ENCODE peak calls at places on chromosomes 5 and 9, in nine cellular contexts. E, G, B, Y, N, H, S, D and J are unnamed samples.

GRCh38 chr9:137168907-137169763 is 716 bp downstream of the LRRC26 start:
- DNase-seq in E (no peak), G (no peak), B (no peak), Y (no peak), N (peak), H (no peak), S (no peak), D (no peak), J (no peak)

GRCh38 chr5:131198625-131199024 is 27.9 kb downstream of the LYRM7 start:
- DNase-seq in E (no peak), G (no peak), B (no peak), Y (no peak), N (no peak), H (no peak), S (no peak), D (no peak), J (no peak)

GRCh38 chr5:109653840-109654239 is 35.9 kb upstream of the MAN2A1 start:
- DNase-seq in E (no peak), G (no peak), B (no peak), Y (no peak), N (no peak), H (no peak), S (no peak), D (no peak), J (no peak)

GRCh38 chr5:149799119-149799623 is 69.1 kb downstream of the PPARGC1B start:
- DNase-seq in E (peak), G (no peak), B (no peak), Y (peak), N (no peak), H (no peak), S (no peak), D (peak), J (peak)

GRCh38 chr5:95555553-95555952 is 652 bp downstream of the ARSK start:
- DNase-seq in E (no peak), G (no peak), B (peak), Y (no peak), N (no peak), H (no peak), S (no peak), D (no peak), J (no peak)

GRCh38 chr9:136570916-136571315 is 25.1 kb upstream of the NOTCH1 start:
- DNase-seq in E (no peak), G (no peak), B (no peak), Y (no peak), N (no peak), H (no peak), S (peak), D (no peak), J (peak)

GRCh38 chr5:5666076-5666365 is 243.5 kb downstream of the ICE1 start:
- DNase-seq in E (no peak), G (no peak), B (no peak), Y (no peak), N (no peak), H (no peak), S (no peak), D (no peak), J (no peak)

GRCh38 chr9:95815153-95815552 is 60.3 kb upstream of the ERCC6L2 start:
- DNase-seq in E (no peak), G (no peak), B (no peak), Y (no peak), N (no peak), H (no peak), S (no peak), D (peak), J (no peak)

GRCh38 chr9:33101104-33101951 is 24.9 kb upstream of the SMU1 start:
- DNase-seq in E (peak), G (no peak), B (no peak), Y (no peak), N (no peak), H (no peak), S (no peak), D (no peak), J (no peak)

GRCh38 chr9:121282309-121283071 is 14.5 kb downstream of the GSN start:
- DNase-seq in E (no peak), G (peak), B (no peak), Y (peak), N (no peak), H (no peak), S (peak), D (peak), J (peak)

GRCh38 chr5:159208508-159209437 is 580 bp downstream of the RNF145 start:
- DNase-seq in E (peak), G (no peak), B (peak), Y (peak), N (peak), H (peak), S (peak), D (peak), J (peak)

GRCh38 chr5:175021886-175022285 is 297.5 kb downstream of the MSX2 start:
- DNase-seq in E (no peak), G (no peak), B (no peak), Y (no peak), N (no peak), H (no peak), S (no peak), D (no peak), J (no peak)

GRCh38 chr9:130172161-130172857 is at the start of gene NCS1:
- DNase-seq in E (peak), G (no peak), B (no peak), Y (peak), N (peak), H (peak), S (peak), D (peak), J (peak)

GRCh38 chr5:169599451-169599850 is 15.9 kb downstream of the SPDL1 start:
- DNase-seq in E (no peak), G (no peak), B (no peak), Y (no peak), N (no peak), H (no peak), S (no peak), D (no peak), J (no peak)

GRCh38 chr5:139417214-139417613 is 13.3 kb upstream of the SPATA24 start:
- DNase-seq in E (no peak), G (no peak), B (no peak), Y (no peak), N (no peak), H (no peak), S (no peak), D (no peak), J (peak)

GRCh38 chr5:158522001-158522400 is 577.7 kb downstream of the EBF1 start:
- DNase-seq in E (no peak), G (no peak), B (no peak), Y (no peak), N (no peak), H (no peak), S (no peak), D (no peak), J (no peak)

GRCh38 chr5:112192886-112193285 is 226.2 kb downstream of the EPB41L4A start:
- DNase-seq in E (no peak), G (no peak), B (no peak), Y (no peak), N (no peak), H (no peak), S (no peak), D (no peak), J (no peak)

GRCh38 chr5:178378527-178379484 is 146.2 kb upstream of the PHYKPL start:
- DNase-seq in E (no peak), G (no peak), B (no peak), Y (no peak), N (no peak), H (no peak), S (peak), D (no peak), J (no peak)

GRCh38 chr9:109033941-109034700 is 20.8 kb upstream of the CTNNAL1 start:
- DNase-seq in E (no peak), G (no peak), B (no peak), Y (no peak), N (no peak), H (no peak), S (no peak), D (no peak), J (no peak)

GRCh38 chr5:128693779-128694178 is 155.7 kb upstream of the FBN2 start:
- DNase-seq in E (no peak), G (no peak), B (no peak), Y (no peak), N (no peak), H (no peak), S (no peak), D (no peak), J (no peak)

GRCh38 chr9:88390371-88390990 is 2.2 kb downstream of the SPIN1 start:
- DNase-seq in E (no peak), G (no peak), B (no peak), Y (no peak), N (no peak), H (no peak), S (no peak), D (no peak), J (no peak)

GRCh38 chr9:124392254-124392653 is 23.0 kb downstream of the PSMB7 start:
- DNase-seq in E (no peak), G (no peak), B (no peak), Y (no peak), N (no peak), H (no peak), S (peak), D (no peak), J (peak)

GRCh38 chr9:4143951-4144717 is 155.7 kb downstream of the GLIS3 start:
- DNase-seq in E (no peak), G (no peak), B (no peak), Y (no peak), N (peak), H (no peak), S (no peak), D (no peak), J (no peak)

GRCh38 chr5:85140471-85140870 is 755.8 kb upstream of the EDIL3 start:
- DNase-seq in E (no peak), G (no peak), B (no peak), Y (no peak), N (no peak), H (no peak), S (no peak), D (no peak), J (no peak)

GRCh38 chr5:59793000-59793399 is 100.5 kb downstream of the PDE4D start:
- DNase-seq in E (no peak), G (peak), B (no peak), Y (peak), N (no peak), H (no peak), S (peak), D (peak), J (peak)

GRCh38 chr5:36442796-36443195 is 141.1 kb upstream of the RANBP3L start:
- DNase-seq in E (no peak), G (no peak), B (no peak), Y (no peak), N (no peak), H (no peak), S (no peak), D (no peak), J (no peak)

GRCh38 chr5:32195265-32195664 is 21.1 kb upstream of the GOLPH3 start:
- DNase-seq in E (no peak), G (no peak), B (no peak), Y (no peak), N (no peak), H (no peak), S (no peak), D (no peak), J (no peak)
- H3K27ac ChIP-seq in E (no peak), G (no peak), B (no peak), Y (no peak), N (no peak), H (no peak), S (no peak), D (no peak), J (no peak)

GRCh38 chr5:14829396-14829795 is 42.2 kb downstream of the ANKH start:
- DNase-seq in E (no peak), G (no peak), B (no peak), Y (no peak), N (no peak), H (no peak), S (no peak), D (no peak), J (no peak)

GRCh38 chr5:14830210-14831005 is 41.2 kb downstream of the ANKH start:
- DNase-seq in E (no peak), G (peak), B (no peak), Y (no peak), N (no peak), H (no peak), S (no peak), D (no peak), J (peak)

GRCh38 chr5:14834062-14834461 is 37.5 kb downstream of the ANKH start:
- DNase-seq in E (no peak), G (no peak), B (no peak), Y (no peak), N (no peak), H (no peak), S (no peak), D (no peak), J (no peak)

GRCh38 chr5:14834584-14835540 is 36.7 kb downstream of the ANKH start:
- DNase-seq in E (no peak), G (no peak), B (no peak), Y (no peak), N (no peak), H (no peak), S (no peak), D (no peak), J (no peak)

DNA sequence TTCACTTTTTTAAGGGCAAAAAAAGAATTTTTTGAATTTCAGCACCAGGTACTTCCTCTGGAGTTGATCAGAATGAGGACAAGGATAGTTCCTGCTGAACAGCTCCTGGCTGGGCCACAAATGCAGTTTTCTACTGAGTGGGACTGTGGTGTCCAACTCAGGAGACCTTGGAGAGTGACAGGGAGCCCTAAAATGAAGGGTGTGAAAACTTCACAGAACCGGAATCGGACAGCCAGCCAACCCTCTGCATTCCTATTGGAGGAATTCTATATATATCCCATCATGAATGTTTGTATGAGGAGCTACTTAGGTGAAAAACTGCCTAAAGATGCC is 40.6 kb downstream of the ANKH start:
- DNase-seq in E (no peak), G (no peak), B (no peak), Y (no peak), N (no peak), H (no peak), S (no peak), D (no peak), J (no peak)
- H3K27ac ChIP-seq in E (no peak), G (peak), B (no peak), Y (no peak), N (no peak), H (no peak), S (no peak), D (no peak), J (no peak)

DNA sequence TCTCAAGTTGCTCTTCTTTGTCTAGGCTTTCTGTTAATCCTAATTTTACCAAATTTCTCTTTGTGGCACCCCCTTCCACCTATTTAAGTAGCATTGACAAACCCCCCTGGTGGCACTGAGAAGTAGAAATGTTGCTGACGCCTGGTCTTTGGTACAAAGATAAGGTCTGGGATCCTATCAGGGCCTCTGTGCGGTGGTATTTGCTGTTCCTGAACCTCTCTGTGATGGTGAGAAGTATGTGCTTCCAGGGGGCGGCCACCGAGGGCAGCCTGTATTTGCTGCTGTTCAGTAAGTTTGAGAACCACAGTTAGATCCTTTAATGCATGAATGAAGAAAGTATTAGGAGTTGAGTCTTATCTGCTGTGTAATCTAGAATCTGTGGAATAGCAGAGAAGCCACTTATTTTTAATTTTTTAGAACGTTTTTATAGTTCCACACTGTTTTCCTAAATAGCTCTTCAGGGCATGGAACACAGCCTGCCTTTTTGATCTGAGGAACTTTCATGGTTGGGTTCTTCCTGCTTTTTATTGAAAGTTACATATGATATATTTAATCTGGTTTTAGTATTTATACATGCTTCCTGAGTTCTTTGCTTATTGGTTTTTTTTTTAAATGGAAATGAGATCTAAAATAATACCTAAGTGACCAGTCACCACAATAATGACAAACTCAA is 124.2 kb downstream of the TRIO start:
- DNase-seq in E (no peak), G (no peak), B (no peak), Y (no peak), N (no peak), H (no peak), S (no peak), D (no peak), J (no peak)
- H3K27ac ChIP-seq in E (no peak), G (no peak), B (no peak), Y (no peak), N (no peak), H (no peak), S (no peak), D (no peak), J (no peak)

DNA sequence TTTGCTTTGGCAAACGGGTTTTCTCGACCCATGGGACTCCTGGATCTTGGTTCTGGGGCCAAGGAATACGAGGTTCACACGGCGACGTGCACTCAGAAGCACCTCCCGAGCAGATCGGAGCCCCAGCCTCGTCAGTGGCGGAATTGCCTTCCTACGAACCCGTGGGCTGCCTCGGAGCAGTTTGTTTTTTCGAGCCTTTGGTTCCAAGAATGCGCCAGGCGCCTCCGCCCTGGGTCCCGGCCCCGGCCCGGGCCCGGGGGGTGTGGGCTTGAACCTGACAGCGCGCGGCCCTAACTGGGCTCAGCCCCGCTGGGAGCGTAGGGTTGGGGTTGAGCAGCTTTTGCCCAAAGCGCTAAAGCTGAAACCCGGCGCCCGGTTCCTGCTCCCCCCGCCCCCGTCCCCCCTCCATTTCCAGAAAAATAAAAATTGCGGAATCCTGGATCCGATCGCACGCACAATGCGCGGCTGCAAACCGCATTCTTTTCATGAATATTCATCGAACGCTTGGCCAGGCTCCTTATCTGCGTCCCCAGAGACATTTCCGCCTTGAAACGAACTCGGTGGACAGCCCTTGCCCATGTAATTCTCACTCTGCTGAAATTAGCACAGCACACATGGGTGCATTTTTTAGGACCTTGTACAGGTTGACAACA is 1.0 kb downstream of the BASP1 start:
- DNase-seq in E (peak), G (peak), B (no peak), Y (peak), N (peak), H (no peak), S (peak), D (no peak), J (no peak)
- H3K27ac ChIP-seq in E (peak), G (peak), B (no peak), Y (peak), N (no peak), H (no peak), S (no peak), D (peak), J (no peak)

DNA sequence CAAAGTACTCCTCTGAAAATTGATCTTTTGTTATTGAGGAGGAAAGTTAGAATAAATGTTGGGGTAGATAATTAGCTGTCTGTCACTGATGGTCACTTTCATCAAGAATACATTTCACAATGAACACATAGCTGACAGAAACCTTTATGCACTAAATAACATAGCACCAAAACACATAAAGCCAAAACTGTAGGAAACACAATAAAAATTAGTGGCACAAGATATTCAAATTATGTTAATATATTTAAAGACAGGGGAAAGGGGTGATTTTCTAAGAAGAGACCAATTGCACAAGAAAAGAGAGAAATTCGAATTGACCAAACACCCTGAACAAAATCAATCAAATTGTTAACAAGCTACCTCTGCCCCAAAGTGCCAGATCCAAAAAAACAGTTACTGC is 89.7 kb downstream of the AK8 start:
- DNase-seq in E (no peak), G (no peak), B (no peak), Y (no peak), N (no peak), H (no peak), S (no peak), D (no peak), J (no peak)
- H3K27ac ChIP-seq in E (no peak), G (no peak), B (no peak), Y (no peak), N (no peak), H (no peak), S (no peak), D (peak), J (no peak)

DNA sequence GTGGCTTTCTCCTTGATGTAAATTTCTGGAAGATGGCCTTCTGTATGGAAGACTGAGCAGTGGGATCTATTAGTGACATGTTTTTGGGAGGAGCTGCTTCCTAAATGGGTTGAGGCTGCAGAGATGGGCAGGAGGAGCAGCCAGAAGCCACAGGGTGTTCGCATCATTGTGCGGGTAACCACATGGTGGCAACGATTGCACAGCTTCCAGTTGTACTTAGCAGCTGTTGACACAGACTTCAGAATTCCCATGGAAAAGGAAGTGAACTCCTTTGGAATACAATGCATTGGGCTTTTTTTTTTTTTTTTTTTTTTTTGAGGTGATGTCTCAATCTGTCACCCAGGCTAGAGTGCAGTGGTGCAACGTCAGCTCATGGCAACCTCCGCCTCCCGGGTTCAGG is 297.3 kb downstream of the NR3C1 start:
- DNase-seq in E (peak), G (no peak), B (no peak), Y (no peak), N (peak), H (no peak), S (no peak), D (peak), J (no peak)
- H3K27ac ChIP-seq in E (no peak), G (no peak), B (no peak), Y (no peak), N (no peak), H (no peak), S (no peak), D (no peak), J (no peak)

GRCh38 chr9:97519441-97519970 is 18.0 kb downstream of the TMOD1 start:
- DNase-seq in E (no peak), G (no peak), B (no peak), Y (no peak), N (no peak), H (no peak), S (no peak), D (no peak), J (no peak)
- H3K27ac ChIP-seq in E (peak), G (peak), B (no peak), Y (peak), N (no peak), H (no peak), S (peak), D (peak), J (peak)